ENCODE peak calls at places on chromosomes 1 and 21, in five cellular contexts. B is effector memory CD4-positive, alpha-beta T cell; J is HepG2; P is heart left ventricle; W is small intestine. E is an unnamed sample.

GRCh38 chr1:34597877-34598514 is 156.9 kb upstream of the GJB5 start:
- DNase-seq in B (peak; percentile 5), P (peak; percentile 66), J (peak; percentile 32), W (peak; percentile 58), E (no peak)

GRCh38 chr1:22454476-22455056 is 2.9 kb downstream of the ZBTB40 start:
- DNase-seq in J (no peak), P (no peak), W (peak; percentile 63), B (no peak), E (no peak)

GRCh38 chr1:176568185-176568584 is 105.2 kb downstream of the PAPPA2 start:
- DNase-seq in B (no peak), J (no peak), W (no peak), P (no peak), E (no peak)

GRCh38 chr1:183404456-183404855 is 13.7 kb downstream of the NMNAT2 start:
- DNase-seq in B (no peak), W (no peak), J (no peak), P (no peak), E (no peak)

GRCh38 chr21:44024895-44025353 is 12.8 kb downstream of the TRAPPC10 start:
- DNase-seq in W (no peak), P (peak; percentile 70), B (no peak), J (no peak), E (no peak)

GRCh38 chr1:108570128-108570527 is 10.2 kb downstream of the EEIG2 start:
- DNase-seq in P (no peak), J (peak; percentile 25), B (no peak), W (peak; percentile 48), E (no peak)

GRCh38 chr1:235650341-235651169 is 971 bp upstream of the GNG4 start:
- DNase-seq in P (no peak), W (peak; percentile 83), J (peak; percentile 90), B (no peak), E (no peak)

GRCh38 chr1:230022666-230023380 is 44.2 kb upstream of the GALNT2 start:
- DNase-seq in P (no peak), J (no peak), W (no peak), B (no peak), E (no peak)

GRCh38 chr1:77511440-77511840 is 171.0 kb downstream of the ZZZ3 start:
- DNase-seq in J (no peak), P (no peak), B (no peak), W (no peak), E (no peak)

GRCh38 chr1:104648269-104648691 is 898.6 kb downstream of the AMY1C start:
- DNase-seq in J (peak; percentile 38), W (no peak), P (no peak), B (no peak), E (no peak)

GRCh38 chr1:48750089-48750488 is 26.6 kb downstream of the BEND5 start:
- DNase-seq in W (no peak), P (no peak), J (no peak), B (no peak), E (no peak)

GRCh38 chr1:222736470-222736869 is 532 bp upstream of the FAM177B start:
- DNase-seq in J (no peak), P (no peak), W (no peak), B (no peak), E (no peak)

GRCh38 chr1:232139444-232139843 is 490.5 kb downstream of the SIPA1L2 start:
- DNase-seq in W (no peak), P (no peak), B (no peak), J (no peak), E (no peak)

GRCh38 chr1:232137066-232137465 is 492.9 kb downstream of the SIPA1L2 start:
- DNase-seq in B (no peak), J (no peak), P (no peak), W (no peak), E (no peak)

GRCh38 chr1:232138044-232138443 is 491.9 kb downstream of the SIPA1L2 start:
- DNase-seq in P (no peak), B (no peak), J (no peak), W (no peak), E (no peak)

GRCh38 chr1:232134365-232134764 is 495.6 kb downstream of the SIPA1L2 start:
- DNase-seq in J (no peak), W (no peak), B (no peak), P (no peak), E (no peak)

DNA sequence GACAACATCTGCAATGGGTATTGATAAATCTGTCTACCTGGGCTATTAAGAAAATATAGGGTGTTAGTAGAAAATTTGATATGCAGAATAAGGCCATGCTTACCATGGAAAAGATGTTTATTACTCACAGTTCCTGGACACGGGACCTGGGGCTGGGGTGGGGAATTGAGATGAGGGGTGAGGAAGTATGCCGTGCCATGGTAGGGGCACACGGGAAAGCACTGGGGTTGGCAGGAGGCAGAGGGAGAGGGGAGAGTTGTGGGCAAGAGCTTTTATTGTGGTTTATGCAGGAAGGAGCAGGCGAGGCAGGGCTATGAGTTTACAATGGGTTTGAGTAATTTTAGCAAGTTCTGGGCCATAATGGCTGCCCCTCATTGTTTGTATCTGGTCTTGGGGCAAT is 493.8 kb downstream of the SIPA1L2 start:
- DNase-seq in P (no peak), B (no peak), W (no peak), J (no peak), E (no peak)
- H3K9me3 ChIP-seq in P (peaks cover 22% of the 10 kb centered on the region), B (no peaks in the 10 kb centered on the region), W (no peaks in the 10 kb centered on the region), J (no peaks in the 10 kb centered on the region), E (no peaks in the 10 kb centered on the region)

DNA sequence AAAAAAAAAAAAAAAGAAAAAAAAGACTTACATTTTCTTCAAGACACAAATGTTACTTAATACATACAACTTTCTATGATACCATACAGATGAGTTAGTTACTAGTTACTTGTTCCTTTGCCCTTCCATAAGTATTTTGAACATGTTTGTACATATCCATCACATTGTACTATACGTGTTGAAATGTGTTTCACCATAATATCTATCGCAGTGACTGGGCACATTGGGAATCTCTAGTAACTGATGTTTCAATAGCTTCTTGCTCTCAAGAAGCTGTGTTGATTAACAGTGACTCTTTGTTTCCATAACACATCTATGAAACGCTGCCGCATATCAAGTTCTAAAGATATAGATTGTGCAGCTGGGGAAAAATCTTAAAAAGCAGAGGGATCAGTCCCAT is 42.9 kb downstream of the KLHL20 start:
- DNase-seq in J (no peak), B (no peak), P (no peak), W (no peak), E (no peak)
- H3K9me3 ChIP-seq in J (no peaks in the 10 kb centered on the region), B (no peaks in the 10 kb centered on the region), P (peaks cover 3% of the 10 kb centered on the region), W (no peaks in the 10 kb centered on the region), E (no peaks in the 10 kb centered on the region)

GRCh38 chr1:185112343-185112742 is 44.4 kb downstream of the TRMT1L start:
- DNase-seq in B (no peak), P (no peak), J (no peak), W (peak; percentile 3), E (no peak)
- H3K9me3 ChIP-seq in B (peaks cover 5% of the 10 kb centered on the region), P (peaks cover 29% of the 10 kb centered on the region), J (peaks cover 11% of the 10 kb centered on the region), W (no peaks in the 10 kb centered on the region), E (no peaks in the 10 kb centered on the region)

GRCh38 chr1:155261401-155261887 is 716 bp downstream of the SCAMP3 start:
- DNase-seq in W (no peak), P (peak; percentile 45), J (no peak), B (peak; percentile 17), E (no peak)

GRCh38 chr1:155263067-155263466 is 907 bp upstream of the SCAMP3 start:
- DNase-seq in W (no peak), B (no peak), P (no peak), J (no peak), E (no peak)

GRCh38 chr1:155260276-155260675 is 1.9 kb downstream of the SCAMP3 start:
- DNase-seq in J (no peak), P (no peak), B (no peak), W (no peak), E (no peak)

GRCh38 chr1:155267373-155267772 is 5.2 kb upstream of the SCAMP3 start:
- DNase-seq in J (no peak), B (no peak), W (no peak), P (no peak), E (no peak)

DNA sequence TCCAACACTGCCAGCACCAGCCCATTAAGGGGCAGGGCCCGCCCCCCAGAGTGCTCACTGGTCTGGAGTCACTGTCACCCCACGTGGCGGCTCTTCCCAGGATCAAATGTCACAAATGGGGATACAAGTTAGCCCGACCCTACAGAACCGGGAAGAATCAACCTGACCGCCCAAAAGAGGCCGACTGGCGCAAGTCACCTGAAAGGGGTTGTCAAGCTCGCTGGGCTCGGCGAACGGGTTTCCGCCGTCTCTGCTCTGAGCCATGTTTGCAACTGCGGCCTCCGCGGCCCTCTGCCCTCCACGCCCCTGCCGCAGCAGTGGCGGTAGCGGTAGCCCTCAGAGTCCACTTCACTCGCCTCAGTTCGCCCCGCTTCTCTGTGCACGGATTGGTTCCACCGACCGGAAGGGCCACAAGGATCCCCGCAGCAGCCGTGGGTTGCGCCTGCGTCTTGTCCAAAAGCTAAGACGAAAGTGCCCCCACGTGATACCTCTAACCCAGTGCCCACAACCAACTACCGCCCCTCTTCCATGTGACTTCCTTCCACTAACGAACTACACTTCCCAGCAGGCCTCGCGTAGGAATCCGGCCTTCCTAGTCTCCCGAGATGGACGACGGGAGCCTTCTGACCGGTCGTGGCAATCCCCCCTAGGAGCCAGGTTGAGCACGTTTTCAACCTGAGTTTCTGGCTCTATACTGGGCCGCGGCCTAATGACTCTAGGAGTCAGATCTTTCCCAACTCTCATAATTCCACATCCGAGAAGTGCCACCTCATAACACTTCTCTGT is at the start of gene SCAMP3:
- DNase-seq in B (peak; percentile 87), J (peak; percentile 97), P (peak; percentile 97), W (peak; percentile 99), E (peak; percentile 61)
- H3K9me3 ChIP-seq in B (no peaks in the 10 kb centered on the region), J (no peaks in the 10 kb centered on the region), P (no peaks in the 10 kb centered on the region), W (no peaks in the 10 kb centered on the region), E (no peaks in the 10 kb centered on the region)

GRCh38 chr1:181949500-181949899 is 112.0 kb downstream of the ZNF648 start:
- DNase-seq in J (no peak), P (no peak), B (no peak), W (no peak), E (no peak)

GRCh38 chr1:181948372-181948771 is 113.1 kb downstream of the ZNF648 start:
- DNase-seq in W (no peak), J (no peak), P (no peak), B (no peak), E (no peak)

GRCh38 chr1:181951213-181951612 is 110.3 kb downstream of the ZNF648 start:
- DNase-seq in W (no peak), J (no peak), B (no peak), P (no peak), E (no peak)

GRCh38 chr1:181947441-181947840 is 114.1 kb downstream of the ZNF648 start:
- DNase-seq in P (no peak), W (no peak), B (no peak), J (no peak), E (no peak)
- H3K9me3 ChIP-seq in P (peaks cover 5% of the 10 kb centered on the region), W (no peaks in the 10 kb centered on the region), B (no peaks in the 10 kb centered on the region), J (no peaks in the 10 kb centered on the region), E (peaks cover 4% of the 10 kb centered on the region)

E was measured in T-helper 17 cell.